ENCODE peak calls at places on chromosomes 3 and 15, in seven cellular contexts. One of them, this sample, is unnamed.

GRCh38 chr3:117932441-117932840 is 1102.2 kb downstream of the IGSF11 start:
- DNase-seq in glutamatergic neuron: no peak
- DNase-seq in fibroblast of pulmonary artery: no peak
- DNase-seq in CD4-positive, alpha-beta T cell: no peak
- DNase-seq in transverse colon: no peak
- DNase-seq in T-helper 2 cell: no peak
- DNase-seq in NCI-H510A treated with DMSO at 0.1 percent for 48 hours: no peak
- DNase-seq in this sample: no peak

GRCh38 chr15:40762919-40763800 is 708 bp upstream of the GCHFR start:
- DNase-seq in T-helper 2 cell: no peak
- DNase-seq in CD4-positive, alpha-beta T cell: no peak
- DNase-seq in glutamatergic neuron: peak
- DNase-seq in NCI-H510A treated with DMSO at 0.1 percent for 48 hours: peak
- DNase-seq in fibroblast of pulmonary artery: peak
- DNase-seq in transverse colon: peak
- DNase-seq in this sample: peak

GRCh38 chr15:29812384-29812694 is 9.9 kb downstream of the TJP1 start:
- DNase-seq in fibroblast of pulmonary artery: peak
- DNase-seq in glutamatergic neuron: no peak
- DNase-seq in T-helper 2 cell: no peak
- DNase-seq in transverse colon: no peak
- DNase-seq in NCI-H510A treated with DMSO at 0.1 percent for 48 hours: no peak
- DNase-seq in CD4-positive, alpha-beta T cell: no peak
- DNase-seq in this sample: no peak

GRCh38 chr3:193827039-193827669 is 234.1 kb downstream of the OPA1 start:
- DNase-seq in glutamatergic neuron: no peak
- DNase-seq in fibroblast of pulmonary artery: no peak
- DNase-seq in T-helper 2 cell: no peak
- DNase-seq in NCI-H510A treated with DMSO at 0.1 percent for 48 hours: peak
- DNase-seq in CD4-positive, alpha-beta T cell: no peak
- DNase-seq in transverse colon: no peak
- DNase-seq in this sample: no peak

GRCh38 chr3:65328148-65328547 is 640.3 kb upstream of the ADAMTS9 start:
- DNase-seq in CD4-positive, alpha-beta T cell: no peak
- DNase-seq in glutamatergic neuron: no peak
- DNase-seq in fibroblast of pulmonary artery: no peak
- DNase-seq in NCI-H510A treated with DMSO at 0.1 percent for 48 hours: no peak
- DNase-seq in transverse colon: no peak
- DNase-seq in T-helper 2 cell: no peak
- DNase-seq in this sample: no peak

GRCh38 chr15:73989001-73989798 is 2.9 kb downstream of the STOML1 start:
- DNase-seq in NCI-H510A treated with DMSO at 0.1 percent for 48 hours: no peak
- DNase-seq in T-helper 2 cell: no peak
- DNase-seq in CD4-positive, alpha-beta T cell: no peak
- DNase-seq in fibroblast of pulmonary artery: peak
- DNase-seq in glutamatergic neuron: no peak
- DNase-seq in transverse colon: no peak
- DNase-seq in this sample: no peak

GRCh38 chr15:67068724-67069400 is 3.5 kb downstream of the SMAD3 start:
- DNase-seq in fibroblast of pulmonary artery: no peak
- DNase-seq in glutamatergic neuron: no peak
- DNase-seq in T-helper 2 cell: no peak
- DNase-seq in CD4-positive, alpha-beta T cell: no peak
- DNase-seq in transverse colon: no peak
- DNase-seq in NCI-H510A treated with DMSO at 0.1 percent for 48 hours: no peak
- DNase-seq in this sample: no peak

GRCh38 chr3:136612512-136612911 is 139.7 kb downstream of the STAG1 start:
- DNase-seq in T-helper 2 cell: no peak
- DNase-seq in glutamatergic neuron: no peak
- DNase-seq in fibroblast of pulmonary artery: no peak
- DNase-seq in NCI-H510A treated with DMSO at 0.1 percent for 48 hours: no peak
- DNase-seq in transverse colon: no peak
- DNase-seq in CD4-positive, alpha-beta T cell: no peak
- DNase-seq in this sample: no peak

GRCh38 chr15:73948396-73948795 is 22.1 kb downstream of the LOXL1 start:
- DNase-seq in fibroblast of pulmonary artery: no peak
- DNase-seq in glutamatergic neuron: no peak
- DNase-seq in CD4-positive, alpha-beta T cell: no peak
- DNase-seq in NCI-H510A treated with DMSO at 0.1 percent for 48 hours: no peak
- DNase-seq in T-helper 2 cell: no peak
- DNase-seq in transverse colon: no peak
- DNase-seq in this sample: no peak

GRCh38 chr3:152769523-152769922 is 65.4 kb upstream of the P2RY1 start:
- DNase-seq in CD4-positive, alpha-beta T cell: no peak
- DNase-seq in T-helper 2 cell: no peak
- DNase-seq in transverse colon: no peak
- DNase-seq in glutamatergic neuron: no peak
- DNase-seq in NCI-H510A treated with DMSO at 0.1 percent for 48 hours: no peak
- DNase-seq in fibroblast of pulmonary artery: peak
- DNase-seq in this sample: no peak

GRCh38 chr15:45150997-45151396 is 21.2 kb downstream of the DUOX1 start:
- DNase-seq in CD4-positive, alpha-beta T cell: no peak
- DNase-seq in glutamatergic neuron: no peak
- DNase-seq in fibroblast of pulmonary artery: no peak
- DNase-seq in NCI-H510A treated with DMSO at 0.1 percent for 48 hours: no peak
- DNase-seq in transverse colon: no peak
- DNase-seq in T-helper 2 cell: no peak
- DNase-seq in this sample: no peak

GRCh38 chr3:72214065-72215048 is 429.4 kb upstream of the PROK2 start:
- DNase-seq in CD4-positive, alpha-beta T cell: no peak
- DNase-seq in NCI-H510A treated with DMSO at 0.1 percent for 48 hours: no peak
- DNase-seq in transverse colon: no peak
- DNase-seq in T-helper 2 cell: no peak
- DNase-seq in glutamatergic neuron: no peak
- DNase-seq in fibroblast of pulmonary artery: peak
- DNase-seq in this sample: no peak

GRCh38 chr3:171829841-171830559 is 13.1 kb upstream of the TMEM212 start:
- DNase-seq in T-helper 2 cell: no peak
- DNase-seq in glutamatergic neuron: peak
- DNase-seq in NCI-H510A treated with DMSO at 0.1 percent for 48 hours: peak
- DNase-seq in fibroblast of pulmonary artery: peak
- DNase-seq in CD4-positive, alpha-beta T cell: no peak
- DNase-seq in transverse colon: peak
- DNase-seq in this sample: no peak

GRCh38 chr3:175192536-175192935 is 333.4 kb downstream of the NAALADL2 start:
- DNase-seq in NCI-H510A treated with DMSO at 0.1 percent for 48 hours: no peak
- DNase-seq in fibroblast of pulmonary artery: peak
- DNase-seq in glutamatergic neuron: no peak
- DNase-seq in T-helper 2 cell: no peak
- DNase-seq in CD4-positive, alpha-beta T cell: no peak
- DNase-seq in transverse colon: no peak
- DNase-seq in this sample: no peak

GRCh38 chr15:65906396-65906795 is 37.1 kb downstream of the RAB11A start:
- DNase-seq in T-helper 2 cell: no peak
- DNase-seq in fibroblast of pulmonary artery: no peak
- DNase-seq in CD4-positive, alpha-beta T cell: no peak
- DNase-seq in transverse colon: no peak
- DNase-seq in NCI-H510A treated with DMSO at 0.1 percent for 48 hours: no peak
- DNase-seq in glutamatergic neuron: no peak
- DNase-seq in this sample: no peak

GRCh38 chr3:178551916-178552321 is 15.7 kb downstream of the KCNMB2 start:
- DNase-seq in T-helper 2 cell: no peak
- DNase-seq in fibroblast of pulmonary artery: peak
- DNase-seq in CD4-positive, alpha-beta T cell: no peak
- DNase-seq in NCI-H510A treated with DMSO at 0.1 percent for 48 hours: no peak
- DNase-seq in glutamatergic neuron: no peak
- DNase-seq in transverse colon: no peak
- DNase-seq in this sample: no peak

GRCh38 chr15:76533060-76533955 is 196.7 kb downstream of the ISL2 start:
- DNase-seq in CD4-positive, alpha-beta T cell: no peak
- DNase-seq in transverse colon: no peak
- DNase-seq in fibroblast of pulmonary artery: peak
- DNase-seq in glutamatergic neuron: no peak
- DNase-seq in NCI-H510A treated with DMSO at 0.1 percent for 48 hours: peak
- DNase-seq in T-helper 2 cell: no peak
- DNase-seq in this sample: no peak

GRCh38 chr3:146214493-146214892 is 36.4 kb downstream of the PLSCR4 start:
- DNase-seq in transverse colon: no peak
- DNase-seq in CD4-positive, alpha-beta T cell: no peak
- DNase-seq in NCI-H510A treated with DMSO at 0.1 percent for 48 hours: no peak
- DNase-seq in glutamatergic neuron: no peak
- DNase-seq in fibroblast of pulmonary artery: no peak
- DNase-seq in T-helper 2 cell: no peak
- DNase-seq in this sample: no peak